ENCODE peak calls at places on chromosome 9, in seven cellular contexts. S is MM.1S, D is suprapubic skin, W is cardiac fibroblast, Y is RWPE1, X is astrocyte of the cerebellum, V is fibroblast of pulmonary artery. T is an unnamed sample.
A peak's percentile ranks its signal among the peaks of the same experiment; 100 is the strongest.

GRCh38 chr9:101566904-101567724 is 27.7 kb downstream of the PPP3R2 start:
- DNase-seq in S (peak; percentile 46), D (no peak), W (peak; percentile 25), Y (peak; percentile 44), X (peak; percentile 19), V (peak; percentile 52), T (no peak)

GRCh38 chr9:134895849-134896833 is 15.5 kb downstream of the FCN2 start:
- DNase-seq in S (no peak), D (no peak), W (peak; percentile 80), Y (peak; percentile 84), X (peak; percentile 79), V (peak; percentile 86), T (peak; percentile 83)

GRCh38 chr9:3455712-3456111 is 70.1 kb downstream of the RFX3 start:
- DNase-seq in S (no peak), D (no peak), W (no peak), Y (no peak), X (no peak), V (no peak), T (no peak)

GRCh38 chr9:38047301-38048251 is 21.5 kb downstream of the SHB start:
- DNase-seq in S (no peak), D (no peak), W (peak; percentile 82), Y (peak; percentile 86), X (peak; percentile 90), V (peak; percentile 88), T (no peak)

GRCh38 chr9:37936965-37937364 is 33.0 kb upstream of the SLC25A51 start:
- DNase-seq in S (no peak), D (no peak), W (peak; percentile 79), Y (peak; percentile 48), X (no peak), V (peak; percentile 75), T (no peak)

GRCh38 chr9:21616082-21616778 is 134.1 kb upstream of the IFNE start:
- DNase-seq in S (no peak), D (no peak), W (peak; percentile 92), Y (peak; percentile 92), X (peak; percentile 93), V (peak; percentile 90), T (no peak)

GRCh38 chr9:98944130-98945074 is 695 bp downstream of the COL15A1 start:
- DNase-seq in S (no peak), D (peak; percentile 65), W (peak; percentile 5), Y (peak; percentile 17), X (no peak), V (no peak), T (no peak)

GRCh38 chr9:70390922-70391321 is 23.5 kb downstream of the KLF9 start:
- DNase-seq in S (no peak), D (no peak), W (peak; percentile 51), Y (no peak), X (peak; percentile 61), V (peak; percentile 56), T (no peak)

GRCh38 chr9:2116073-2116472 is 100.9 kb downstream of the SMARCA2 start:
- DNase-seq in S (no peak), D (no peak), W (no peak), Y (no peak), X (no peak), V (peak; percentile 16), T (no peak)
- TF ChIP-seq CTCF in S (peak; percentile 37), D (peak; percentile 44), W (peak; percentile 64), Y (no peak), X (peak; percentile 43), V (peak; percentile 48), T (peak; percentile 43)

GRCh38 chr9:112887377-112887776 is 3.3 kb downstream of the SLC46A2 start:
- DNase-seq in S (no peak), D (no peak), W (no peak), Y (no peak), X (no peak), V (no peak), T (no peak)
- TF ChIP-seq CTCF in S (no peak), D (no peak), W (peak; percentile 22), Y (no peak), X (no peak), V (peak; percentile 16), T (no peak)

DNA sequence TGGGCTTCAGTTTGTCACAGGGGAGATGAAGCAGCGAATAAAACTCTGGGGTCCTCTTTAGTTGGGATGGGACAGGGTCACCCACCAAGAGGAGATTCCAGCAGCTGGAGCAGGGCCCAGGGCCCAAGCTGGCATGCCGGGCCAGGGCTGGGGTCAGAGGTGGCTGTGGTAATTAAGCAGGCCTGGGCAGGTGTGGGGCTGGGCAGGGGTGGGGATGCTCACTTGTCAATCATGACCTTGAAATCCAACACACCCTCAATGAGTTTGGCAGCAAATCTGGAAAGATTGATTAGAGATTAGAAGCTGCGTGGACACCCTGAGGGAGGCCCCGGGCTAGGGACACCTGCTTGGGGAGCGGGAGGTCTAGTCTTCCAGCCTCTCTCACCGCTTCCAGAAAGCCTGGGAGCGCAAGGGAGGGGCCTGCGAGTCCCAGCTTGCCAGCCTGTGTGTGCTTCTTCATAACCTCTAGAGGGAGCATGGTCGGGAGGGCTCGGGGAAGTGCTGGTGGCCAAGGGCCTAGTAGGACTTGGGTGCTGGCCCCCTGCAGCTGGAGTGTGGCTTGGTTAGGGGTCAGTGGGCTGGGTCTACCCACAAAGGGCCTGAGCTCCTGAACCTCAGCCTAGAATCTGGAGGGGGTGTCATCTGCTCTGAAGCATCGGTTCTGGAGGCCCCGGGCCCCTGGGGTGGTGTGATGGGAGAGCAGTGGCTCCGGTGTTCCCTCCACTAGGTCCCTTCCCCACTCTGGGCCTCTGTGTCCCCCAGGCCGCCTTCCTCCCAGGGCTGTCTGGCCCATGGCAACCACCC is 7.6 kb downstream of the CRAT start:
- DNase-seq in S (peak; percentile 46), D (peak; percentile 77), W (peak; percentile 62), Y (peak; percentile 94), X (no peak), V (peak; percentile 52), T (no peak)
- TF ChIP-seq CTCF in S (peak; percentile 54), D (peak; percentile 71), W (peak; percentile 78), Y (peak; percentile 83), X (peak; percentile 63), V (peak; percentile 66), T (peak; percentile 52)

GRCh38 chr9:82466616-82467251 is 478.2 kb downstream of the SPATA31D1 start:
- DNase-seq in S (peak; percentile 81), D (no peak), W (peak; percentile 7), Y (no peak), X (peak; percentile 1), V (peak; percentile 18), T (no peak)
- TF ChIP-seq CTCF in S (peak; percentile 74), D (peak; percentile 13), W (peak; percentile 78), Y (no peak), X (peak; percentile 33), V (peak; percentile 32), T (peak; percentile 30)

DNA sequence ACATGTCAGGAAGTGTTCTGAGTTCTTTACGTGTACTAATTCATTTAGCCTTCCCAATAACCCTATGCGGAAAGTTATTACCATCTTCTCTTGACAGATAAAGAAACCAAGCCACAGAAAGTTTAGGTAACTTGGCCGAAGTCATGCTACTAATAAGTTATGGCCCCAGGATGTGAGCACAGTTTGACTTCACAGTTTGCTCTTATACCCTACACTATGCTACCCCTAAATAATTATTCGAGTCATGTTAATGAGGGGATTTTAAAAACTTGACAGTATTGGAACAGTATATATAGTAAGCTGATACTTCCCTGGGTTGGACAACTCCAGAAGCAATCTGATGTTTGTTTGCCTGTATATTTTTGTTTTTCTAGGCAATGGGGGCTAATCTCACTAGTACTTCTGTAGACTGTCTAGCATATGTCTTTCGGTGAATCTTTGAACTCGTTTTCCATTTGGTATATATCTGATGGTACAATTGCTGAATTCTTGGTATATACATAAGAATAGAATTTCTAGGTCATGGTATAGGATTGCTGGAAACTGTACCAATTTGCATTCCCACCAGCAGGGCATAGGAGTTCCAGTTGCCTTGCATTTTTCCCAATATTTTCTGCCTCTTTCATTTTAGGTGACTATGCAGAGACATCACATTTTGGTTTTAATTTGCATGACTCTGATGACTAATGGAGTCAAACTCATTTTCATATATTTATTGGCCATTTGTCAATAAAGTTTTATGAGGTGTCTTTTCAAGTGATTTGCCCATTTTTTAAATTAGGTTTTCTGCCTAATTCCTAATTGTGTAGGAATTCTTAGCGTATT is 29.2 kb upstream of the PDCD1LG2 start:
- DNase-seq in S (no peak), D (no peak), W (no peak), Y (no peak), X (no peak), V (no peak), T (no peak)
- TF ChIP-seq CTCF in S (no peak), D (no peak), W (peak; percentile 23), Y (no peak), X (no peak), V (peak; percentile 25), T (no peak)